ENCODE peak calls at places on chromosomes 11 and 22, in six cellular contexts. One of them, this sample, is unnamed.

GRCh38 chr22:27630754-27631153 is 170.8 kb downstream of the MN1 start:
- DNase-seq in astrocyte of the cerebellum: no peak
- DNase-seq in fibroblast of mammary gland: no peak
- DNase-seq in glutamatergic neuron: no peak
- DNase-seq in adrenal gland: no peak
- DNase-seq in WTC11: peak; percentile 62
- DNase-seq in this sample: no peak

GRCh38 chr11:60310407-60310998 is 16.6 kb upstream of the MS4A6E start:
- DNase-seq in astrocyte of the cerebellum: no peak
- DNase-seq in fibroblast of mammary gland: no peak
- DNase-seq in glutamatergic neuron: no peak
- DNase-seq in adrenal gland: peak; percentile 18
- DNase-seq in WTC11: no peak
- DNase-seq in this sample: no peak

GRCh38 chr22:17890892-17891291 is 116.6 kb upstream of the BID start:
- DNase-seq in astrocyte of the cerebellum: no peak
- DNase-seq in fibroblast of mammary gland: peak; percentile 35
- DNase-seq in glutamatergic neuron: no peak
- DNase-seq in adrenal gland: no peak
- DNase-seq in WTC11: no peak
- DNase-seq in this sample: no peak

GRCh38 chr22:45131749-45132148 is 32.0 kb upstream of the NUP50 start:
- DNase-seq in astrocyte of the cerebellum: no peak
- DNase-seq in fibroblast of mammary gland: no peak
- DNase-seq in glutamatergic neuron: no peak
- DNase-seq in adrenal gland: peak; percentile 21
- DNase-seq in WTC11: no peak
- DNase-seq in this sample: no peak

GRCh38 chr11:61037694-61038093 is 64.6 kb upstream of the CD5 start:
- DNase-seq in astrocyte of the cerebellum: peak; percentile 48
- DNase-seq in fibroblast of mammary gland: peak; percentile 1
- DNase-seq in glutamatergic neuron: no peak
- DNase-seq in adrenal gland: no peak
- DNase-seq in WTC11: no peak
- DNase-seq in this sample: no peak

GRCh38 chr22:27283714-27284113 is 517.8 kb downstream of the MN1 start:
- DNase-seq in astrocyte of the cerebellum: no peak
- DNase-seq in fibroblast of mammary gland: peak; percentile 10
- DNase-seq in glutamatergic neuron: no peak
- DNase-seq in adrenal gland: no peak
- DNase-seq in WTC11: no peak
- DNase-seq in this sample: no peak

GRCh38 chr11:72491001-72491400 is 56.7 kb upstream of the CLPB start:
- DNase-seq in astrocyte of the cerebellum: no peak
- DNase-seq in fibroblast of mammary gland: peak; percentile 51
- DNase-seq in glutamatergic neuron: no peak
- DNase-seq in adrenal gland: no peak
- DNase-seq in WTC11: no peak
- DNase-seq in this sample: no peak

GRCh38 chr22:39266398-39267030 is 21.7 kb upstream of the PDGFB start:
- DNase-seq in astrocyte of the cerebellum: no peak
- DNase-seq in fibroblast of mammary gland: peak; percentile 67
- DNase-seq in glutamatergic neuron: no peak
- DNase-seq in adrenal gland: no peak
- DNase-seq in WTC11: no peak
- DNase-seq in this sample: no peak

GRCh38 chr22:22748756-22749155 is 104.3 kb downstream of the GGTLC2 start:
- DNase-seq in astrocyte of the cerebellum: no peak
- DNase-seq in fibroblast of mammary gland: no peak
- DNase-seq in glutamatergic neuron: no peak
- DNase-seq in adrenal gland: no peak
- DNase-seq in WTC11: no peak
- DNase-seq in this sample: no peak

GRCh38 chr22:22746963-22747933 is 102.8 kb downstream of the GGTLC2 start:
- DNase-seq in astrocyte of the cerebellum: no peak
- DNase-seq in fibroblast of mammary gland: no peak
- DNase-seq in glutamatergic neuron: no peak
- DNase-seq in adrenal gland: no peak
- DNase-seq in WTC11: no peak
- DNase-seq in this sample: no peak

GRCh38 chr22:22746061-22746962 is 101.9 kb downstream of the GGTLC2 start:
- DNase-seq in astrocyte of the cerebellum: no peak
- DNase-seq in fibroblast of mammary gland: no peak
- DNase-seq in glutamatergic neuron: no peak
- DNase-seq in adrenal gland: no peak
- DNase-seq in WTC11: no peak
- DNase-seq in this sample: no peak

GRCh38 chr22:22749167-22749758 is 104.8 kb downstream of the GGTLC2 start:
- DNase-seq in astrocyte of the cerebellum: no peak
- DNase-seq in fibroblast of mammary gland: no peak
- DNase-seq in glutamatergic neuron: no peak
- DNase-seq in adrenal gland: no peak
- DNase-seq in WTC11: no peak
- DNase-seq in this sample: no peak

GRCh38 chr22:22748297-22748743 is 103.9 kb downstream of the GGTLC2 start:
- DNase-seq in astrocyte of the cerebellum: peak; percentile 9
- DNase-seq in fibroblast of mammary gland: peak; percentile 67
- DNase-seq in glutamatergic neuron: peak; percentile 56
- DNase-seq in adrenal gland: peak; percentile 50
- DNase-seq in WTC11: peak; percentile 51
- DNase-seq in this sample: no peak
- TF ChIP-seq CTCF in astrocyte of the cerebellum: peak; percentile 95
- TF ChIP-seq CTCF in fibroblast of mammary gland: peak; percentile 83
- TF ChIP-seq CTCF in glutamatergic neuron: peak; percentile 53
- TF ChIP-seq CTCF in adrenal gland: peak; percentile 62
- TF ChIP-seq CTCF in WTC11: no peak
- TF ChIP-seq CTCF in this sample: peak; percentile 92

GRCh38 chr11:71302911-71303310 is 50.5 kb upstream of the SHANK2 start:
- DNase-seq in astrocyte of the cerebellum: no peak
- DNase-seq in fibroblast of mammary gland: no peak
- DNase-seq in glutamatergic neuron: no peak
- DNase-seq in adrenal gland: no peak
- DNase-seq in WTC11: no peak
- DNase-seq in this sample: no peak
- TF ChIP-seq CTCF in astrocyte of the cerebellum: peak; percentile 7
- TF ChIP-seq CTCF in fibroblast of mammary gland: peak; percentile 9
- TF ChIP-seq CTCF in glutamatergic neuron: no peak
- TF ChIP-seq CTCF in adrenal gland: no peak
- TF ChIP-seq CTCF in WTC11: no peak
- TF ChIP-seq CTCF in this sample: peak; percentile 40

GRCh38 chr11:50423208-50423607 is 390.5 kb downstream of the OR4C45 start:
- DNase-seq in astrocyte of the cerebellum: no peak
- DNase-seq in fibroblast of mammary gland: no peak
- DNase-seq in glutamatergic neuron: no peak
- DNase-seq in adrenal gland: no peak
- DNase-seq in WTC11: no peak
- DNase-seq in this sample: no peak
- TF ChIP-seq CTCF in astrocyte of the cerebellum: no peak
- TF ChIP-seq CTCF in fibroblast of mammary gland: no peak
- TF ChIP-seq CTCF in glutamatergic neuron: no peak
- TF ChIP-seq CTCF in adrenal gland: no peak
- TF ChIP-seq CTCF in WTC11: no peak
- TF ChIP-seq CTCF in this sample: no peak

DNA sequence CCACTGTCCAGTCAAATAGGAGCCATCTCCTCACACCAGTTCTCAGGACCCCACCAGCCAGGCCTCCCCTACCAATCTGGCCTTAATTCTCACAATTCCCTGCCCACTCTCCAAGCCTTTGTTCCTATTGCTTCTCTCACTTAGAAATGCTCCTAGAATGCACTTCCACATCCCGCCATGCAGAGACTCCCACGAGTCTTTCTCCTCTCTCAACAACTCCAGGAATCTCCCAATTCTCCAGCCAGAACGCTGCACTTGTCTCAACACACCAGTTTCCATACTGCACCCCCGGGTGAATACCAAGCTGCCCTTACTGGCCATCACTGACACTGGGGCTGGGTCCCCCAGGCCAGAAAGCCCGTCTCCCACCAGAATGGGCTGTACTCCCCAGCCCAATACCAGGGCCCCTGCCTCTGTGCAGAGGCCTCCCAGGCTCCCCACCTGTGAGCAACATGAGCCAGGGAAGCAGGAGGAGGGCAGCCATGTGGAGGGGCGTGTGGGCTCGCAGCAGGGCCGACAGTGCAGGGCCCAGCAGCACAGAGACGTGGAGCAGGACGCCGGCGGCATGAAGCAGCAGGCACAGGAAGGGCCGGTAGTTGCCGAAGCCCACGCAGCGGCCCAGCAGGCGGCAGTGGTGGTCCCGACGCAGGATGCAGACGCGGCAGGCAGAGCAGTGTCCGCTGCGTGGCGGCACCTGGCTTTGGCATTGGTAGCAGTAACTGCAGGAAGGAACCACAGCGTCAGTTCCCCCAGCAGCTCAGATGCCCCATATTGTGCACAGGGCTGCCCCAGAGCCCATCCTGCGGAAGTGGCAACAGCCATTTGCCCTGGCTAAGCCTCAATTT is 2.4 kb downstream of the ZDHHC24 start:
- DNase-seq in astrocyte of the cerebellum: no peak
- DNase-seq in fibroblast of mammary gland: peak; percentile 43
- DNase-seq in glutamatergic neuron: peak; percentile 82
- DNase-seq in adrenal gland: peak; percentile 36
- DNase-seq in WTC11: peak; percentile 49
- DNase-seq in this sample: no peak
- TF ChIP-seq CTCF in astrocyte of the cerebellum: peak; percentile 56
- TF ChIP-seq CTCF in fibroblast of mammary gland: peak; percentile 39
- TF ChIP-seq CTCF in glutamatergic neuron: peak; percentile 32
- TF ChIP-seq CTCF in adrenal gland: peak; percentile 45
- TF ChIP-seq CTCF in WTC11: no peak
- TF ChIP-seq CTCF in this sample: no peak

GRCh38 chr11:115912484-115912945 is 408.3 kb upstream of the CADM1 start:
- DNase-seq in astrocyte of the cerebellum: no peak
- DNase-seq in fibroblast of mammary gland: no peak
- DNase-seq in glutamatergic neuron: no peak
- DNase-seq in adrenal gland: no peak
- DNase-seq in WTC11: no peak
- DNase-seq in this sample: no peak
- TF ChIP-seq CTCF in astrocyte of the cerebellum: peak; percentile 52
- TF ChIP-seq CTCF in fibroblast of mammary gland: no peak
- TF ChIP-seq CTCF in glutamatergic neuron: no peak
- TF ChIP-seq CTCF in adrenal gland: peak; percentile 18
- TF ChIP-seq CTCF in WTC11: no peak
- TF ChIP-seq CTCF in this sample: peak; percentile 48

GRCh38 chr11:77066229-77067023 is at the start of gene CAPN5:
- DNase-seq in astrocyte of the cerebellum: peak; percentile 82
- DNase-seq in fibroblast of mammary gland: peak; percentile 88
- DNase-seq in glutamatergic neuron: peak; percentile 98
- DNase-seq in adrenal gland: peak; percentile 94
- DNase-seq in WTC11: peak; percentile 95
- DNase-seq in this sample: no peak
- TF ChIP-seq CTCF in astrocyte of the cerebellum: peak; percentile 41
- TF ChIP-seq CTCF in fibroblast of mammary gland: peak; percentile 9
- TF ChIP-seq CTCF in glutamatergic neuron: peak; percentile 23
- TF ChIP-seq CTCF in adrenal gland: peak; percentile 41
- TF ChIP-seq CTCF in WTC11: no peak
- TF ChIP-seq CTCF in this sample: no peak

DNA sequence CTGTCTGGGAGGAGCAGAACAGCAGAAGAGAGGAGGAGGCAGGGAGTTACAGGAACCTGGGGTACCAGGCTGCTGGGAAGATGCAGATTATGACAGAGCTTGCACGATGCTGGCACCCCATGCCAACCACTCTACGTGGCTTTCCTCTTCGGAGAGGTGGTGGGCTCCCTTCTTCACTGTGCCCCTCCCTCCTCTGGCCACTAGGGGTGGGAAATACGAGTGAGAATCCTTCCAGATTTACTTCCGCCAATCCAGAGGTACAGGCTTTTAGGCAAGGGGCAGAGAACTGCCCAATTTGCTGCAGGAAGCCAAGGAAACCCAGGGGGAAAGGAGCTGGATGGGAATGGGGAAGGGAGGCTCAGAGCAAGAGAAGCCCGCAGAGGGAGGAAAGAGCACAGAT is 12.3 kb downstream of the HYOU1 start:
- DNase-seq in astrocyte of the cerebellum: no peak
- DNase-seq in fibroblast of mammary gland: no peak
- DNase-seq in glutamatergic neuron: no peak
- DNase-seq in adrenal gland: no peak
- DNase-seq in WTC11: peak; percentile 41
- DNase-seq in this sample: no peak
- TF ChIP-seq CTCF in astrocyte of the cerebellum: peak; percentile 36
- TF ChIP-seq CTCF in fibroblast of mammary gland: no peak
- TF ChIP-seq CTCF in glutamatergic neuron: peak; percentile 33
- TF ChIP-seq CTCF in adrenal gland: no peak
- TF ChIP-seq CTCF in WTC11: peak; percentile 36
- TF ChIP-seq CTCF in this sample: peak; percentile 25

DNA sequence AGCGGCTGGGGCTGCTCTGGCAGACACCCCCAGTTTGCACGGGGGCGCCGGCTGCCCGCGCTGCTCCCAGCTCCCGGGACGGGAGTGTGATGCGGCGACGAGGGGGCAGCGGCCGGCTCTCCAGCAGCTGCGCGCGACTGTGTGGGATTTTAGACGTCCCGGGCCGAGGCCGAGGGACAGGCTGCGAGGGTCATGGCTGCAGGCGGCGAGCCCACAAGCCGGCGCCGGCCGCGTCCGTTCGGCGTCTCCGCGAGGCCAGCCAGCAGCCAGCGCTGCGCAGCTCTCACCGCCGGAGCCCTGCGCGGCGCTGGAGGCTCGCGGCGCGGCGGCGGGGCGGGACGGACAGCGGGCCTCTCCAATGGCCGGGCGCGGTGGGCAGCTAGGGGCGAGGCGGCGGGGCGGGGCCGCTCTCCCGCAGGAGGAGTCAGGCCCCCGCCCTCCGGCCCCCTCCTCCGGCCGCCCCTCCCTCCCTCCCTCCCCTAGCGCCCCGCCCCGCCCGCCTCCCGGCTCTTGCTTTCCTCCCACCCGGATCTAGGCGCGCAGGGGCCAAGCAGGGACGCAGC is at the start of gene FZD4:
- DNase-seq in astrocyte of the cerebellum: peak; percentile 48
- DNase-seq in fibroblast of mammary gland: peak; percentile 75
- DNase-seq in glutamatergic neuron: peak; percentile 95
- DNase-seq in adrenal gland: peak; percentile 93
- DNase-seq in WTC11: peak; percentile 91
- DNase-seq in this sample: no peak
- TF ChIP-seq CTCF in astrocyte of the cerebellum: no peak
- TF ChIP-seq CTCF in fibroblast of mammary gland: no peak
- TF ChIP-seq CTCF in glutamatergic neuron: no peak
- TF ChIP-seq CTCF in adrenal gland: no peak
- TF ChIP-seq CTCF in WTC11: no peak
- TF ChIP-seq CTCF in this sample: no peak

DNA sequence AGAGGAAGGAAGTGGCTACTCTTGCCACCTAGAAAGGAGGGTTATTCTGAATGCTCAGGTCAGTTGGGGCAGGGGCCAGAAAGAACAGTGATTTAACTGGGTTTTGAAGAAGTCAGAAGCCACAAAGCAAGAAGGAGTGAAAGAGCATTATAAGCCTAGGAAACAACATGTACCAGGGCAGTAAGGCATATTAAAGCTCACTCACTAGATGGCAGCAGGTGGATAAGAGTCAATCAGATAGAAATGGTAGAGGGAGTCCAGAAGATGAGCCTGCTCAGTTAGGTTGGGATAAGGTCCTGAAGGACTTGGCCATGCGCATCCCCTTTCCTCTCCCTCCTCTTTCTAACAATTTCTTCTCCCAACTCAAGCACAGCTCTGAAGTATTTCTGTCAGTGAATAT is 22.0 kb upstream of the PATE1 start:
- DNase-seq in astrocyte of the cerebellum: no peak
- DNase-seq in fibroblast of mammary gland: peak; percentile 10
- DNase-seq in glutamatergic neuron: no peak
- DNase-seq in adrenal gland: no peak
- DNase-seq in WTC11: no peak
- DNase-seq in this sample: no peak
- TF ChIP-seq CTCF in astrocyte of the cerebellum: no peak
- TF ChIP-seq CTCF in fibroblast of mammary gland: peak; percentile 13
- TF ChIP-seq CTCF in glutamatergic neuron: no peak
- TF ChIP-seq CTCF in adrenal gland: no peak
- TF ChIP-seq CTCF in WTC11: no peak
- TF ChIP-seq CTCF in this sample: peak; percentile 43

This sample was measured in epithelial cell of proximal tubule.